ENCODE peak calls at places on chromosomes 4 and X, in four cellular contexts. X, D, P and W are unnamed samples.

GRCh38 chr4:20901851-20902250 is 201.6 kb downstream of the PACRGL start:
- DNase-seq in P (no peak), X (no peak), D (no peak), W (no peak)

GRCh38 chr4:26893491-26893890 is 32.9 kb downstream of the STIM2 start:
- DNase-seq in D (peak), X (no peak), P (no peak), W (no peak)

GRCh38 chrX:43481601-43482000 is 174.5 kb upstream of the MAOA start:
- DNase-seq in X (no peak), P (no peak), D (no peak), W (no peak)

GRCh38 chr4:2065106-2065930 is 6.2 kb downstream of the NAT8L start:
- DNase-seq in D (no peak), X (no peak), P (no peak), W (no peak)

GRCh38 chr4:38163216-38164006 is 203.2 kb downstream of the PTTG2 start:
- DNase-seq in P (peak), D (peak), X (no peak), W (no peak)

GRCh38 chr4:165351359-165352130 is 24.1 kb downstream of the MSMO1 start:
- DNase-seq in P (no peak), X (no peak), D (no peak), W (no peak)

GRCh38 chrX:84175943-84176342 is 12.1 kb downstream of the RPS6KA6 start:
- DNase-seq in X (no peak), P (no peak), D (no peak), W (no peak)

GRCh38 chr4:124711469-124712416 is 789 bp downstream of the ANKRD50 start:
- DNase-seq in P (peak), D (peak), X (no peak), W (peak)

GRCh38 chr4:188780686-188781085 is 641.4 kb downstream of the TRIML1 start:
- DNase-seq in P (no peak), D (no peak), X (no peak), W (no peak)

GRCh38 chr4:4289055-4289454 is 899 bp downstream of the LYAR start:
- DNase-seq in P (no peak), X (no peak), D (no peak), W (no peak)

GRCh38 chrX:139692908-139693307 is 15.1 kb downstream of the MCF2 start:
- DNase-seq in P (no peak), D (no peak), X (no peak), W (no peak)

GRCh38 chr4:148163011-148163410 is 279.2 kb downstream of the NR3C2 start:
- DNase-seq in X (no peak), D (no peak), P (no peak), W (no peak)

GRCh38 chr4:107131295-107131694 is 95.2 kb upstream of the DKK2 start:
- DNase-seq in P (peak), X (no peak), D (peak), W (no peak)

GRCh38 chr4:7981738-7982394 is 42.2 kb upstream of the AFAP1 start:
- DNase-seq in X (no peak), D (no peak), P (no peak), W (no peak)

GRCh38 chr4:113052379-113052951 is 3.0 kb downstream of the ANK2 start:
- DNase-seq in X (no peak), D (peak), P (peak), W (peak)

GRCh38 chr4:99405433-99406115 is 29.6 kb downstream of the ADH7 start:
- DNase-seq in P (peak), D (peak), X (peak), W (peak)

DNA sequence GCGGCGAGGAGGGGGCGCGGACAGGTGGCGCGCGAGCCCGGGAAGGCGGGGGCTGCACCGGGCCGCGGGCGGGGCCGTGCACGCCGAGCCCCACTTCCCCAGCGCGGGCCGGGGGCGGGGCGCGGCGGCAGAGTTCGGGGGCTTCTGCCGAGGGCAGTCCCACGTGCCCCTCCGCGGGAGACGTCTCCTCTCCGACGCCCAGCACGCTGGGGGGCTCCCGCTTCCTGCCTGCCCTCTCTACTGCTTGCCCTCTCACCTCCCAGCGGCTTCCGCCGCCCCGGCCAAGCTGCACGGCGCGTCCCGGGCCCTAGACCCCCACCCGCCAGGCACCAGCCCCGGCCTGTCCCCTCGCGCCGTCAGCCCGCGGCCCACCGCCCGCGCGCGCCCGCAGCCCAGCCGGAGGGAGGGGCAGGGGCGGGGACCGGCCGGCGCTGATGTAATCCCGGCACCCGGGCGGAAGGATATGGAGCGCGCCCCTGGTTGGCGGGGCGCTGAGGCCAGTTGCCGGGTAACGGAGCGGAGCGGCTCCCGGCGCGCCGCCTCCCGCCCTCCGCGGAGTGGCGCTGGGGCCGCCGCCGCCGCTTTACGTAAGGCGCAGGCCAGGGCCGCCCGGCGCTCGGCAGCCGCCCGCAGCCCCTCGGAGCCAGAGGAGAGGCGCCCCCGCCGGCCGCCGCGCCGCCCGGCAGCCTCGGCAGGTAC is at the start of gene KIAA0232:
- DNase-seq in P (peak), D (peak), X (no peak), W (peak)
- TF ChIP-seq CTCF in P (no peak), D (peak), X (no peak), W (no peak)

GRCh38 chr4:145536044-145536443 is 54.4 kb downstream of the SMAD1 start:
- DNase-seq in D (no peak), P (no peak), X (no peak), W (no peak)

GRCh38 chr4:145540235-145540634 is 58.6 kb downstream of the SMAD1 start:
- DNase-seq in P (no peak), D (peak), X (no peak), W (no peak)

GRCh38 chr4:145538636-145539035 is 57.0 kb downstream of the SMAD1 start:
- DNase-seq in P (no peak), D (no peak), X (no peak), W (no peak)

GRCh38 chr4:145541266-145541770 is 59.7 kb downstream of the SMAD1 start:
- DNase-seq in D (no peak), P (no peak), X (no peak), W (no peak)

GRCh38 chr4:145539677-145540076 is 58.0 kb downstream of the SMAD1 start:
- DNase-seq in D (no peak), P (no peak), X (no peak), W (no peak)
- H3K27ac ChIP-seq in D (peak), P (no peak), X (no peak), W (no peak)

DNA sequence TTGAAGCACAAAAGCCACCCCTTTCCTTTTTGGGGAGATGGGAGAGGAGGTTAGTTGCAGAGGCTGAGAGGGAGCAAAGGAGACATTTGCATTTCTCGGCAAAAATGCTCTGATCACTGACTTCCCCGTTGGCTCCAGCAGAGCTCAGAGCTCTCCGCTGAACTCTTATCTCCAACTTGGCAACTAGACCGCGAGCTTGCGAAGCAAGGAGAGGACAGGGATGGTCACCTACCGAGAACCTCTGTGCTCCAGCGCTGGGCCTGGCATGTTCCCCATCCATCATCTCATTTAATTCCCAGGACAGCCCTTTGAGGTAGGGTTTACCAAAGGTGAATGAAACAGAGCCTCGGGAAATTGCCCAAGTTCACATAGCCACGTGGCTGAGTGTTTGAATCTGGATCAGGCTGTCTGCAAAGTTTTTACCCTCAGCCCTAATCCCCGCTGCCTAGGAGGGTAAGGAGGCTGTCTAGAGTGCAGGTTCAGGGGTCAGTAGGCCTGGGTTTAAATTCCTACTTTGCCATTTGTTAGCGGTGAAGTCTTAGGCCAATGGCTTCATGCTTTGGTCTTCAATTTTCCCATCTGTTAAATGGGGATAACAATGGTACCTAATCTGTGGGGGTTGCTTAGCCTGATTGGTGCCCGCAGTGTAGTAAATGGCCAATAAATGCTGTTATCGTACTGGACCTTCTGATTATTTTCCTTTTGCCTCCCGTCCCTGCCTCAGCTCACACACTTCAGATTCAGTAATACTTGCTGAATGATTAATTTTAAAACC is 3.8 kb upstream of the CITED1 start:
- DNase-seq in P (no peak), D (no peak), X (no peak), W (no peak)
- H2AFZ ChIP-seq in P (peak), D (peak), X (no peak), W (no peak)

DNA sequence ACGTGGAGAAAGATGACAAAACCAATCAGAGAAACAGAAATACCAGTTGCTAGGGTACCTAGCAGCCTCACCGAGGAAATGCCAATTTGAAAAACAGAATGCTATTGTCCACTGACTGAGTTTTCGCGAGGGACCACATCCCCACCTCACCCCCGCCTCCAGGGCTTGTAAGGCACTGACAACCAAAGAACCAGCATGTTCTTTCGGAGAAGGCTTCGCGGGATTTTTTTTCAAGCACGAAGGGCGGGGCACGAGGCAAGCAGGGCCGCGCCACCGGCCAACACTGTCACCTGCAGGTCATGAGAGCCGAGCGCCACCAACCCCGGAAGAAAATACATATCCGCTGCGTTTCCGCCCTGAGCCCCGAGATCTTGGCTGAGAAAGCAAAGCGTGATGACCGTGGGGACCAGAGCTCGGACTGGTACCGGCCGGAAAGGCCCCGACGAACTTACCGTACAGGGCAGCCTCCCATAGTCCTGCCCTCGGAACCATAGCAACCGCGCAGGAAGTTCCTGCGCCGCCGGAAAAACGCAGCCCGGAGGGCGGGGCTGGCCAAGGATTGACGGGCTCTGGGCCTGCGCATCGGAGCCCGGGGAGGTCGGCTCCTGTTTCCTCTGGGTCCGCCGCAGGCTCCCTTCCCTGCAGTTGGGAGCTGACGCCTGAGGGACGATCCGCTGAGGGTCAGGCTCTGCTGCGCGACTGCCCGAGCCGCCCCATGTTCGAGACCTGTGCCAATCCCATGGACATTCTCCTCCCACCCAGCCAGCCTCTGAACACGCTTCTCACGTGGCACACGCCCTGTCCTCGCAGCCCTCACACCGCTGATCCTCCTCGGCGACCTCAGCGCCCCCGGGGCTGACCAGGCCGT is 59.2 kb upstream of the PAGE5 start:
- DNase-seq in P (peak), X (peak), D (peak), W (peak)
- TF ChIP-seq CTCF in P (peak), X (peak), D (peak), W (peak)

DNA sequence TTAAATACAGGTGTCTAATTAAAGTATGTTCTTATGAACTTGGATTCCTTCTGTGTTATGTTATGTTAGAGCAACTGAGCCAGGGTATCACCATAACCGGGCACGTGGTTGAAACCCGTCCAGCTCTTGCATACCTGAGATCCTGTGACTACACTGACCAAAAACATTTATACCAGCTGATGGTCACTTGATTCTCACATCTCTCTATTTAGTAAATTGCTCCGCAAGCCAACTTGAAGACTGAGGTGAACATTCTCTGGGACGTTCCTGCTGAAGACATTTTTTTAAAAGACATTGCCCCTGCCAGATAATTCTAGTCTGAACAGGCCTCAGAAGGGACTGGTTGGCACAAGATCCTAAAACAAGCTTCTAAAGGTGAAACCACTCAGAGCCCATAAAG is 550.0 kb upstream of the DIPK2B start:
- DNase-seq in P (peak), D (no peak), X (no peak), W (no peak)
- H3K27ac ChIP-seq in P (peak), D (peak), X (peak), W (no peak)

DNA sequence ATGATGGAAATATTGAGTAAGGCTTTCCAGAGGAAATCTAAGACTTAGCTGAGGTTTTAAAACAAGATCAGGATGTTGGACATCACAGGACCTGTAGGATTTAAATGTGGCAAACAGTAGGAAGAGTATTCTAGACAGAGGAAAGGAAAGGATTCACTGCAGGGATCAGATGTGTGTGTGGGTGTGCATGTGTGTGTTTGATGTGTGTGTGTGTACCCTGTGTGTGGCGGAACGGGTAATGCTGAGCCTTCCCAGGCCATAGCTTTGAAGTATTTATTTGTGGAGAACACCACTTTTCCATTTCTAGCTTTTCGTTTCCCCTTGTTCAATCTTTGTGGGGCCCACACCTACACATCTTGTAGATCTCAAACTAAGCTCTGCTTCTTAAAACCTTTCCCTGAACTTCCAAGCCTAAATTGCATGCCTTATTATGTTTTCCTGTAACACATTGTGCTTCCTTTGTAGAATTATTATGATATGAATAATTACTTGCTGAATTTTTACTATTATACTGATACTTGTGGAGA is 6.9 kb downstream of the GUCY1A1 start:
- DNase-seq in X (no peak), P (no peak), D (no peak), W (no peak)
- H2AFZ ChIP-seq in X (no peak), P (no peak), D (peak), W (no peak)

GRCh38 chr4:56817840-56818491 is 3.5 kb downstream of the SPINK2 start:
- DNase-seq in X (no peak), D (no peak), P (peak), W (no peak)

GRCh38 chr4:56823933-56824600 is 2.6 kb upstream of the SPINK2 start:
- DNase-seq in D (no peak), X (no peak), P (no peak), W (no peak)

GRCh38 chr4:56818797-56819196 is 2.7 kb downstream of the SPINK2 start:
- DNase-seq in P (no peak), X (no peak), D (no peak), W (no peak)

GRCh38 chr4:56821394-56822263 is at the start of gene SPINK2:
- DNase-seq in D (no peak), X (no peak), P (no peak), W (peak)
- TF ChIP-seq CTCF in D (no peak), X (peak), P (no peak), W (peak)

DNA sequence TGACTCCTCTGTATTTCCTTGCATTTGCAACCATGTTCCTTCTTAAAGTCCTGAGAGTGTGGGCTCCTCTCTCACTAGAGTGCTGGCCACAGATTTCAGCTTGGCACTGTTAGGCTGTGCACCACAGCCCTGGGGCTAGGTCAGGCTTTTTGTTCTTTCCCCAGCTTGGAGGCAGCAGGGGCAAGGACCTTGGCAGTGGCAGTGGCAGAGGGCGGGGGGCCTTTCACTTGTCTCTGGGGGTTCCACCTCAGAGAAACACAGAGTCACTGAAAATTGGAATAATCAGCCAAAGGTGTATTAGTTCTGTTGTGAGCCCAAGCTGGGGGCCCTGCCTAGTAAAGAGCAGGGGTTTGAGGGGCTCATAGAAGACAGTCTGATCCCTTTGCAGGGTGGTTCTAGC is 142.8 kb upstream of the CT83 start:
- DNase-seq in X (no peak), D (no peak), P (no peak), W (no peak)
- H3K27ac ChIP-seq in X (no peak), D (no peak), P (no peak), W (no peak)